ENCODE peak calls at places on chromosomes 7 and 10, in four cellular contexts. S is K562, N is H1, C is HepG2. P is an unnamed sample.

GRCh38 chr7:46912692-46913091 is 669.2 kb downstream of the TNS3 start:
- DNase-seq in S (no peak), N (no peak), C (no peak), P (no peak)

GRCh38 chr10:43120116-43120947 is 17.9 kb upstream of the CSGALNACT2 start:
- DNase-seq in S (no peak), N (no peak), C (no peak), P (no peak)

GRCh38 chr10:119131512-119132240 is 27.8 kb downstream of the DENND10 start:
- DNase-seq in S (peak; percentile 51), N (no peak), C (no peak), P (peak; percentile 35)

GRCh38 chr10:124725791-124726190 is 18.4 kb downstream of the FAM53B start:
- DNase-seq in S (no peak), N (no peak), C (no peak), P (no peak)

GRCh38 chr10:100043796-100044195 is 34.0 kb upstream of the DNMBP start:
- DNase-seq in S (no peak), N (no peak), C (no peak), P (no peak)

GRCh38 chr10:69636626-69637550 is 6.8 kb downstream of the FAM241B start:
- DNase-seq in S (no peak), N (no peak), C (no peak), P (peak; percentile 35)

GRCh38 chr10:103481974-103482531 is 3.0 kb upstream of the CALHM3 start:
- DNase-seq in S (peak; percentile 73), N (no peak), C (peak; percentile 74), P (peak; percentile 78)

GRCh38 chr10:132681858-132682755 is 103.8 kb downstream of the NKX6-2 start:
- DNase-seq in S (no peak), N (no peak), C (no peak), P (no peak)

GRCh38 chr10:80769700-80770160 is 232.0 kb downstream of the SH2D4B start:
- DNase-seq in S (peak; percentile 57), N (no peak), C (no peak), P (no peak)

GRCh38 chr7:7512861-7513597 is 22.6 kb downstream of the COL28A1 start:
- DNase-seq in S (peak; percentile 5), N (no peak), C (no peak), P (no peak)

GRCh38 chr10:15331456-15331855 is 39.6 kb downstream of the FAM171A1 start:
- DNase-seq in S (no peak), N (no peak), C (peak; percentile 49), P (no peak)

GRCh38 chr10:15335500-15335899 is 35.6 kb downstream of the FAM171A1 start:
- DNase-seq in S (no peak), N (no peak), C (peak; percentile 34), P (no peak)

GRCh38 chr10:15333909-15334649 is 37.0 kb downstream of the FAM171A1 start:
- DNase-seq in S (no peak), N (no peak), C (peak; percentile 96), P (peak; percentile 11)

GRCh38 chr10:15339857-15340256 is 31.2 kb downstream of the FAM171A1 start:
- DNase-seq in S (no peak), N (no peak), C (no peak), P (no peak)

GRCh38 chr10:15334650-15335323 is 36.3 kb downstream of the FAM171A1 start:
- DNase-seq in S (no peak), N (no peak), C (no peak), P (no peak)
- TF ChIP-seq JUN in S (no peak), N (no peak), C (no peak), P (no peak)

DNA sequence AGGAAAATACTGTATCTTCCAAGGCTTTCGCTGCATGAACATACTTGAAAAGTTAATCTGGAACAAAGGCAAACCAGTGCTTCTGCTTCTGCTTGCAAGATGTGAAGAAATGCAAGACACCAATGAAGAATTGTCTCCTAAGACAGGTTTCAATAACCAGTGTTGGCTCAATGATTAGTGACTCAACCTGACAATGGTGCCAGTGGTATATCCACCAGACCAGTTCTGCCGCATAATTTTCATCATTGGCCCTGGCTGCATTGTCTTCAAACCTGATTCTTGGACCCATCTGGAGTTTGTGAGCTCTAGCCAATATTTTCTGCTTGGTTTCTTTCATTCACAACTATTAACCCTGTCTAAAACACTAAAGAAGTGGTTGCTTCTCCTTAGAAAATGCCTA is 13.6 kb upstream of the STAMBPL1 start:
- DNase-seq in S (no peak), N (no peak), C (no peak), P (no peak)
- TF ChIP-seq EP300 in S (no peak), N (no peak), C (no peak), P (no peak)

GRCh38 chr10:62166331-62167154 is 102.1 kb downstream of the RTKN2 start:
- DNase-seq in S (no peak), N (no peak), C (no peak), P (no peak)
- TF ChIP-seq JUN in S (no peak), N (no peak), C (no peak), P (no peak)

DNA sequence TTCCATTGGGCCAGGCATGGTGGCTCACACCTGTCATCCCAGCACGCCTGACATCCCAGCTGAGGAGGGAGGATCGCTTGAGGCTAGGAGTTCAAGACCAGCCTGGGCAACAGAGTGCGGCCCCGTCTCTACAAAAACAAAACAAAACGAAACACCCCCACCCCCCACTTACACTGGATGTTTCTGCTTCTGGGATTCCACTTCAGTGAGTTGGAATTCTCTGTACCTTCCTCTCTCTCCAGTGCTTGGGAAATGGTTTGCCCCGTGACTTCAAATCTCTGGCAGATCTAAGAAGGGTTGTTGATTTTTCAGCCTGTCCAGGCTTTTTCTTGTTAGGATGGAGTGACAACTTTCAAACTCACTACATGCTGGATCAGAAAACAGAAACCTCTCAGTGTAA is 106.9 kb downstream of the ANLN start:
- DNase-seq in S (no peak), N (no peak), C (no peak), P (no peak)
- TF ChIP-seq EP300 in S (no peak), N (no peak), C (no peak), P (no peak)

DNA sequence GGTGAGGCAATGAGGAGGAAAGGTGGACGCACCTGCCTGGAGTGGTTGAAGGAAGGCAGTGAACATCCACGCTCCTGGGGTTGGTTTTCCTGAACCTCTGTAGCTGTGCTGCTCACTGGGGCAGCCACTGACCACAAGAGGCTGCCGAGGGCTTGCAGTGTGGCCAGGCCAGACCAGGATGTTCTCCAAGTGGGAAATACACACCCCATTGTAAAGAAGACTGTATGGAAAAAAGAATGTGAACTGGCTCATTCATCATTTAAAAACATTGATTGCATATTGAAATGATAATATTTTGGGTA is 107.6 kb downstream of the SNX10 start:
- DNase-seq in S (peak; percentile 63), N (no peak), C (no peak), P (peak; percentile 34)
- TF ChIP-seq JUN in S (no peak), N (no peak), C (no peak), P (no peak)

GRCh38 chr7:134718211-134718875 is 61.1 kb upstream of the CALD1 start:
- DNase-seq in S (no peak), N (no peak), C (no peak), P (no peak)

GRCh38 chr7:134724606-134725005 is 54.8 kb upstream of the CALD1 start:
- DNase-seq in S (peak; percentile 47), N (peak; percentile 64), C (peak; percentile 10), P (peak; percentile 55)

GRCh38 chr7:134723904-134724303 is 55.5 kb upstream of the CALD1 start:
- DNase-seq in S (no peak), N (no peak), C (no peak), P (no peak)

GRCh38 chr7:134722786-134723322 is 56.6 kb upstream of the CALD1 start:
- DNase-seq in S (no peak), N (no peak), C (no peak), P (no peak)

GRCh38 chr7:134720091-134720935 is 59.1 kb upstream of the CALD1 start:
- DNase-seq in S (no peak), N (no peak), C (no peak), P (no peak)
- TF ChIP-seq EP300 in S (no peak), N (no peak), C (no peak), P (no peak)

GRCh38 chr7:139691253-139691781 is 86.5 kb downstream of the HIPK2 start:
- DNase-seq in S (no peak), N (no peak), C (no peak), P (no peak)

GRCh38 chr7:139687206-139687954 is 90.4 kb downstream of the HIPK2 start:
- DNase-seq in S (no peak), N (no peak), C (no peak), P (no peak)

GRCh38 chr7:139683137-139683871 is 94.5 kb downstream of the HIPK2 start:
- DNase-seq in S (no peak), N (no peak), C (no peak), P (no peak)

GRCh38 chr7:139692723-139693122 is 85.1 kb downstream of the HIPK2 start:
- DNase-seq in S (no peak), N (no peak), C (no peak), P (no peak)

DNA sequence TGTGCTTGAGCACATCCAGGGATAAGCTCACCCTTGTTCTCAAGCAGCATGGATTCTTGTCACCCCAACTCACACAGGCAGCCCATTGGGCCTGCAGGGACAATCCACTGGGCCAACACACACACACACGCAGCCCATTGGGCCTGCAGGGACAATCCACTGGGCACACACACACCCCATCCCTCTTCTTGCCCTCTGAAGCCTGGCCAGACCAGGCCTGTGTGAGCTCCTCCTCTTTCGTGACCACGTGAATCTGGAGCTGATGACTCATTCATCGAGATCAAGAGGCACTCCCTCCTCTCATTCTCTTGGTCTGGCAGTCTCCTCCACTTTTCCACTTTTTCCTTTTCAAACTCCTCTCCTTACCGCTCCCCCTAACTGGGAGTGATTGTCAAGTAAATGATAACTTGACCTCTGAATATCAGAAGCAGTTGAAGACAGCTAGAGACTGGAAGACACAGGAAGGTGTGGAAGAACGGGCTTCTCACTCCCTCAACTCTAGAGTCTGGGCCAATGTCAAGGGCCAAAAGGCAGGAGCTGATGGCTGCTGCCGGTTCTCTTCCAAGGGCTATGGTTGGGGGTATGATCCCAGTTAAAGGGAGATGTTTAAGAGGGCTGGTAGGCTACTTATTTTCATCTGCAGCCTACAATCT is 89.7 kb downstream of the HIPK2 start:
- DNase-seq in S (peak; percentile 84), N (no peak), C (no peak), P (no peak)
- TF ChIP-seq JUN in S (peak; percentile 87), N (no peak), C (no peak), P (no peak)

GRCh38 chr10:76356557-76356956 is 925.1 kb downstream of the LRMDA start:
- DNase-seq in S (no peak), N (no peak), C (no peak), P (no peak)
- TF ChIP-seq EP300 in S (no peak), N (no peak), C (no peak), P (no peak)

GRCh38 chr7:17095001-17095574 is 203.4 kb upstream of the AHR start:
- DNase-seq in S (no peak), N (no peak), C (no peak), P (no peak)
- TF ChIP-seq JUN in S (no peak), N (no peak), C (no peak), P (no peak)